ENCODE peak calls at places on chromosomes 11 and 22, in nine cellular contexts. One of them, this sample, is unnamed.

GRCh38 chr11:44313701-44314489 is 4.0 kb upstream of the ALX4 start:
- DNase-seq in mesendoderm: no peak
- DNase-seq in posterior cingulate gyrus: no peak
- DNase-seq in epithelial cell of esophagus: no peak
- DNase-seq in COR-L47: no peak
- DNase-seq in anterior cingulate cortex: no peak
- DNase-seq in H1: no peak
- DNase-seq in GOT3: no peak
- DNase-seq in M059J: peak; percentile 50
- DNase-seq in this sample: no peak

GRCh38 chr22:39408173-39408572 is 8.6 kb downstream of the TAB1 start:
- DNase-seq in mesendoderm: no peak
- DNase-seq in posterior cingulate gyrus: no peak
- DNase-seq in epithelial cell of esophagus: peak; percentile 90
- DNase-seq in COR-L47: no peak
- DNase-seq in anterior cingulate cortex: no peak
- DNase-seq in H1: no peak
- DNase-seq in GOT3: no peak
- DNase-seq in M059J: no peak
- DNase-seq in this sample: no peak

GRCh38 chr11:16925495-16926065 is 88.6 kb downstream of the PLEKHA7 start:
- DNase-seq in mesendoderm: peak; percentile 91
- DNase-seq in posterior cingulate gyrus: no peak
- DNase-seq in epithelial cell of esophagus: peak; percentile 37
- DNase-seq in COR-L47: peak; percentile 29
- DNase-seq in anterior cingulate cortex: no peak
- DNase-seq in H1: peak; percentile 77
- DNase-seq in GOT3: no peak
- DNase-seq in M059J: peak; percentile 82
- DNase-seq in this sample: no peak

GRCh38 chr11:94938399-94939055 is 34.8 kb downstream of the CWC15 start:
- DNase-seq in mesendoderm: no peak
- DNase-seq in posterior cingulate gyrus: no peak
- DNase-seq in epithelial cell of esophagus: no peak
- DNase-seq in COR-L47: peak; percentile 25
- DNase-seq in anterior cingulate cortex: no peak
- DNase-seq in H1: no peak
- DNase-seq in GOT3: no peak
- DNase-seq in M059J: peak; percentile 86
- DNase-seq in this sample: no peak

GRCh38 chr22:43276311-43276710 is 66.9 kb downstream of the SCUBE1 start:
- DNase-seq in mesendoderm: peak; percentile 11
- DNase-seq in posterior cingulate gyrus: no peak
- DNase-seq in epithelial cell of esophagus: no peak
- DNase-seq in COR-L47: no peak
- DNase-seq in anterior cingulate cortex: no peak
- DNase-seq in H1: no peak
- DNase-seq in GOT3: no peak
- DNase-seq in M059J: peak; percentile 93
- DNase-seq in this sample: no peak

GRCh38 chr22:17120281-17120680 is 879 bp downstream of the TMEM121B start:
- DNase-seq in mesendoderm: peak; percentile 90
- DNase-seq in posterior cingulate gyrus: no peak
- DNase-seq in epithelial cell of esophagus: peak; percentile 57
- DNase-seq in COR-L47: no peak
- DNase-seq in anterior cingulate cortex: no peak
- DNase-seq in H1: peak; percentile 93
- DNase-seq in GOT3: no peak
- DNase-seq in M059J: peak; percentile 34
- DNase-seq in this sample: no peak

GRCh38 chr22:49673048-49673447 is 154.6 kb downstream of the BRD1 start:
- DNase-seq in mesendoderm: no peak
- DNase-seq in posterior cingulate gyrus: no peak
- DNase-seq in epithelial cell of esophagus: no peak
- DNase-seq in COR-L47: no peak
- DNase-seq in anterior cingulate cortex: no peak
- DNase-seq in H1: peak; percentile 40
- DNase-seq in GOT3: no peak
- DNase-seq in M059J: no peak
- DNase-seq in this sample: no peak

GRCh38 chr11:32100495-32100894 is 9.6 kb downstream of the RCN1 start:
- DNase-seq in mesendoderm: no peak
- DNase-seq in posterior cingulate gyrus: no peak
- DNase-seq in epithelial cell of esophagus: no peak
- DNase-seq in COR-L47: no peak
- DNase-seq in anterior cingulate cortex: no peak
- DNase-seq in H1: no peak
- DNase-seq in GOT3: no peak
- DNase-seq in M059J: no peak
- DNase-seq in this sample: no peak

GRCh38 chr11:129968611-129969419 is 33.8 kb downstream of the PRDM10 start:
- DNase-seq in mesendoderm: no peak
- DNase-seq in posterior cingulate gyrus: no peak
- DNase-seq in epithelial cell of esophagus: no peak
- DNase-seq in COR-L47: no peak
- DNase-seq in anterior cingulate cortex: no peak
- DNase-seq in H1: no peak
- DNase-seq in GOT3: no peak
- DNase-seq in M059J: no peak
- DNase-seq in this sample: no peak

GRCh38 chr11:3126901-3127691 is 38.0 kb downstream of the OSBPL5 start:
- DNase-seq in mesendoderm: no peak
- DNase-seq in posterior cingulate gyrus: peak; percentile 16
- DNase-seq in epithelial cell of esophagus: no peak
- DNase-seq in COR-L47: no peak
- DNase-seq in anterior cingulate cortex: no peak
- DNase-seq in H1: no peak
- DNase-seq in GOT3: no peak
- DNase-seq in M059J: no peak
- DNase-seq in this sample: no peak

GRCh38 chr11:134120143-134120850 is 51.4 kb downstream of the JAM3 start:
- DNase-seq in mesendoderm: no peak
- DNase-seq in posterior cingulate gyrus: no peak
- DNase-seq in epithelial cell of esophagus: peak; percentile 81
- DNase-seq in COR-L47: no peak
- DNase-seq in anterior cingulate cortex: peak; percentile 26
- DNase-seq in H1: no peak
- DNase-seq in GOT3: no peak
- DNase-seq in M059J: peak; percentile 25
- DNase-seq in this sample: peak; percentile 49

GRCh38 chr22:26259510-26259909 is 90.2 kb downstream of the SEZ6L start:
- DNase-seq in mesendoderm: peak; percentile 86
- DNase-seq in posterior cingulate gyrus: no peak
- DNase-seq in epithelial cell of esophagus: peak; percentile 27
- DNase-seq in COR-L47: no peak
- DNase-seq in anterior cingulate cortex: no peak
- DNase-seq in H1: peak; percentile 73
- DNase-seq in GOT3: no peak
- DNase-seq in M059J: peak; percentile 47
- DNase-seq in this sample: no peak

GRCh38 chr11:10920205-10920604 is 62.4 kb upstream of the ZBED5 start:
- DNase-seq in mesendoderm: no peak
- DNase-seq in posterior cingulate gyrus: no peak
- DNase-seq in epithelial cell of esophagus: no peak
- DNase-seq in COR-L47: no peak
- DNase-seq in anterior cingulate cortex: no peak
- DNase-seq in H1: no peak
- DNase-seq in GOT3: no peak
- DNase-seq in M059J: peak; percentile 24
- DNase-seq in this sample: no peak

GRCh38 chr11:11789735-11790369 is 51.9 kb upstream of the USP47 start:
- DNase-seq in mesendoderm: peak; percentile 13
- DNase-seq in posterior cingulate gyrus: no peak
- DNase-seq in epithelial cell of esophagus: peak; percentile 31
- DNase-seq in COR-L47: no peak
- DNase-seq in anterior cingulate cortex: no peak
- DNase-seq in H1: no peak
- DNase-seq in GOT3: no peak
- DNase-seq in M059J: peak; percentile 54
- DNase-seq in this sample: no peak

GRCh38 chr22:32823024-32823730 is 21.7 kb downstream of the TIMP3 start:
- DNase-seq in mesendoderm: peak; percentile 91
- DNase-seq in posterior cingulate gyrus: no peak
- DNase-seq in epithelial cell of esophagus: peak; percentile 61
- DNase-seq in COR-L47: peak; percentile 7
- DNase-seq in anterior cingulate cortex: no peak
- DNase-seq in H1: peak; percentile 70
- DNase-seq in GOT3: no peak
- DNase-seq in M059J: peak; percentile 37
- DNase-seq in this sample: no peak

GRCh38 chr11:61293869-61294716 is 1.0 kb downstream of the VWCE start:
- DNase-seq in mesendoderm: peak; percentile 62
- DNase-seq in posterior cingulate gyrus: peak; percentile 46
- DNase-seq in epithelial cell of esophagus: peak; percentile 25
- DNase-seq in COR-L47: peak; percentile 85
- DNase-seq in anterior cingulate cortex: no peak
- DNase-seq in H1: peak; percentile 57
- DNase-seq in GOT3: no peak
- DNase-seq in M059J: peak; percentile 54
- DNase-seq in this sample: peak; percentile 19

GRCh38 chr11:61827573-61828378 is at the start of gene FADS2:
- DNase-seq in mesendoderm: peak; percentile 98
- DNase-seq in posterior cingulate gyrus: peak; percentile 97
- DNase-seq in epithelial cell of esophagus: peak; percentile 89
- DNase-seq in COR-L47: peak; percentile 99
- DNase-seq in anterior cingulate cortex: peak; percentile 88
- DNase-seq in H1: peak; percentile 91
- DNase-seq in GOT3: peak; percentile 52
- DNase-seq in M059J: peak; percentile 94
- DNase-seq in this sample: peak; percentile 96

GRCh38 chr11:97454988-97455387 is 1065.2 kb downstream of the JRKL start:
- DNase-seq in mesendoderm: peak; percentile 11
- DNase-seq in posterior cingulate gyrus: no peak
- DNase-seq in epithelial cell of esophagus: peak; percentile 32
- DNase-seq in COR-L47: peak; percentile 52
- DNase-seq in anterior cingulate cortex: no peak
- DNase-seq in H1: no peak
- DNase-seq in GOT3: no peak
- DNase-seq in M059J: peak; percentile 45
- DNase-seq in this sample: no peak

GRCh38 chr11:126482586-126483108 is 127.2 kb downstream of the ST3GAL4 start:
- DNase-seq in mesendoderm: no peak
- DNase-seq in posterior cingulate gyrus: no peak
- DNase-seq in epithelial cell of esophagus: no peak
- DNase-seq in COR-L47: no peak
- DNase-seq in anterior cingulate cortex: no peak
- DNase-seq in H1: no peak
- DNase-seq in GOT3: no peak
- DNase-seq in M059J: no peak
- DNase-seq in this sample: no peak

GRCh38 chr11:107609384-107610218 is 18.7 kb downstream of the ELMOD1 start:
- DNase-seq in mesendoderm: peak; percentile 43
- DNase-seq in posterior cingulate gyrus: no peak
- DNase-seq in epithelial cell of esophagus: no peak
- DNase-seq in COR-L47: no peak
- DNase-seq in anterior cingulate cortex: no peak
- DNase-seq in H1: no peak
- DNase-seq in GOT3: no peak
- DNase-seq in M059J: no peak
- DNase-seq in this sample: no peak

GRCh38 chr11:109197656-109198055 is 224.3 kb upstream of the C11orf87 start:
- DNase-seq in mesendoderm: no peak
- DNase-seq in posterior cingulate gyrus: no peak
- DNase-seq in epithelial cell of esophagus: peak; percentile 9
- DNase-seq in COR-L47: no peak
- DNase-seq in anterior cingulate cortex: no peak
- DNase-seq in H1: no peak
- DNase-seq in GOT3: no peak
- DNase-seq in M059J: peak; percentile 83
- DNase-seq in this sample: no peak

GRCh38 chr11:126607374-126607773 is 251.9 kb downstream of the ST3GAL4 start:
- DNase-seq in mesendoderm: peak; percentile 79
- DNase-seq in posterior cingulate gyrus: peak; percentile 65
- DNase-seq in epithelial cell of esophagus: peak; percentile 61
- DNase-seq in COR-L47: peak; percentile 40
- DNase-seq in anterior cingulate cortex: peak; percentile 34
- DNase-seq in H1: peak; percentile 78
- DNase-seq in GOT3: peak; percentile 8
- DNase-seq in M059J: peak; percentile 53
- DNase-seq in this sample: peak; percentile 77

GRCh38 chr11:66336234-66337102 is at the start of gene RIN1:
- DNase-seq in mesendoderm: peak; percentile 94
- DNase-seq in posterior cingulate gyrus: peak; percentile 76
- DNase-seq in epithelial cell of esophagus: peak; percentile 97
- DNase-seq in COR-L47: peak; percentile 67
- DNase-seq in anterior cingulate cortex: no peak
- DNase-seq in H1: peak; percentile 77
- DNase-seq in GOT3: peak; percentile 94
- DNase-seq in M059J: peak; percentile 100
- DNase-seq in this sample: peak; percentile 64

GRCh38 chr22:49620666-49621065 is 207.0 kb downstream of the BRD1 start:
- DNase-seq in mesendoderm: no peak
- DNase-seq in posterior cingulate gyrus: peak; percentile 17
- DNase-seq in epithelial cell of esophagus: no peak
- DNase-seq in COR-L47: no peak
- DNase-seq in anterior cingulate cortex: no peak
- DNase-seq in H1: no peak
- DNase-seq in GOT3: no peak
- DNase-seq in M059J: no peak
- DNase-seq in this sample: no peak

GRCh38 chr11:92251980-92252379 is 27.4 kb downstream of the FAT3 start:
- DNase-seq in mesendoderm: peak; percentile 85
- DNase-seq in posterior cingulate gyrus: no peak
- DNase-seq in epithelial cell of esophagus: no peak
- DNase-seq in COR-L47: no peak
- DNase-seq in anterior cingulate cortex: no peak
- DNase-seq in H1: no peak
- DNase-seq in GOT3: no peak
- DNase-seq in M059J: peak; percentile 5
- DNase-seq in this sample: no peak

GRCh38 chr22:42770448-42770726 is 49.7 kb upstream of the A4GALT start:
- DNase-seq in mesendoderm: no peak
- DNase-seq in posterior cingulate gyrus: no peak
- DNase-seq in epithelial cell of esophagus: no peak
- DNase-seq in COR-L47: no peak
- DNase-seq in anterior cingulate cortex: no peak
- DNase-seq in H1: no peak
- DNase-seq in GOT3: no peak
- DNase-seq in M059J: no peak
- DNase-seq in this sample: no peak

GRCh38 chr11:19359425-19360000 is 118.8 kb upstream of the E2F8 start:
- DNase-seq in mesendoderm: no peak
- DNase-seq in posterior cingulate gyrus: no peak
- DNase-seq in epithelial cell of esophagus: no peak
- DNase-seq in COR-L47: no peak
- DNase-seq in anterior cingulate cortex: no peak
- DNase-seq in H1: no peak
- DNase-seq in GOT3: no peak
- DNase-seq in M059J: no peak
- DNase-seq in this sample: no peak

GRCh38 chr22:43824724-43825485 is 12.8 kb upstream of the EFCAB6 start:
- DNase-seq in mesendoderm: no peak
- DNase-seq in posterior cingulate gyrus: peak; percentile 67
- DNase-seq in epithelial cell of esophagus: no peak
- DNase-seq in COR-L47: no peak
- DNase-seq in anterior cingulate cortex: no peak
- DNase-seq in H1: peak; percentile 49
- DNase-seq in GOT3: no peak
- DNase-seq in M059J: no peak
- DNase-seq in this sample: no peak

GRCh38 chr11:6992457-6993431 is 27.4 kb downstream of the ZNF214 start:
- DNase-seq in mesendoderm: no peak
- DNase-seq in posterior cingulate gyrus: no peak
- DNase-seq in epithelial cell of esophagus: peak; percentile 71
- DNase-seq in COR-L47: no peak
- DNase-seq in anterior cingulate cortex: no peak
- DNase-seq in H1: no peak
- DNase-seq in GOT3: no peak
- DNase-seq in M059J: peak; percentile 74
- DNase-seq in this sample: no peak

GRCh38 chr11:61732705-61733104 is 19.7 kb upstream of the MYRF start:
- DNase-seq in mesendoderm: no peak
- DNase-seq in posterior cingulate gyrus: no peak
- DNase-seq in epithelial cell of esophagus: peak; percentile 42
- DNase-seq in COR-L47: no peak
- DNase-seq in anterior cingulate cortex: no peak
- DNase-seq in H1: no peak
- DNase-seq in GOT3: no peak
- DNase-seq in M059J: peak; percentile 63
- DNase-seq in this sample: peak; percentile 71

GRCh38 chr11:25991476-25991875 is 340.5 kb upstream of the ANO3 start:
- DNase-seq in mesendoderm: no peak
- DNase-seq in posterior cingulate gyrus: no peak
- DNase-seq in epithelial cell of esophagus: no peak
- DNase-seq in COR-L47: no peak
- DNase-seq in anterior cingulate cortex: no peak
- DNase-seq in H1: no peak
- DNase-seq in GOT3: no peak
- DNase-seq in M059J: no peak
- DNase-seq in this sample: no peak

This sample was measured in head of caudate nucleus.